ENCODE peak calls at places on chromosomes 6 and 20, in four cellular contexts. Z is HCT116, T is A549, S is SK-N-SH. N is an unnamed sample.

GRCh38 chr6:25963426-25964123 is 973 bp downstream of the TRIM38 start:
- DNase-seq in T (no peak), S (no peak), Z (no peak), N (peak; percentile 28)

GRCh38 chr6:141510803-141511202 is 621.9 kb upstream of the GJE1 start:
- DNase-seq in Z (no peak), S (no peak), T (no peak), N (no peak)

GRCh38 chr20:33914871-33915270 is 78.8 kb upstream of the RALY start:
- DNase-seq in T (peak; percentile 24), Z (peak; percentile 66), S (no peak), N (peak; percentile 92)

GRCh38 chr6:170286246-170286933 is 4.5 kb downstream of the DLL1 start:
- DNase-seq in Z (no peak), S (peak; percentile 70), T (no peak), N (no peak)

GRCh38 chr6:8219352-8219943 is 117.1 kb upstream of the EEF1E1 start:
- DNase-seq in T (peak; percentile 27), S (peak; percentile 60), Z (peak; percentile 23), N (peak; percentile 43)

GRCh38 chr6:89794324-89794723 is 25.3 kb downstream of the MDN1 start:
- DNase-seq in Z (no peak), S (no peak), T (no peak), N (no peak)

GRCh38 chr6:156757849-156758248 is 19.3 kb upstream of the ARID1B start:
- DNase-seq in T (no peak), Z (no peak), S (no peak), N (no peak)

GRCh38 chr20:38137441-38138037 is 27.5 kb downstream of the TGM2 start:
- DNase-seq in T (no peak), S (no peak), Z (no peak), N (no peak)

GRCh38 chr20:24257171-24257570 is 212.3 kb upstream of the SYNDIG1 start:
- DNase-seq in S (no peak), T (no peak), Z (no peak), N (no peak)

GRCh38 chr6:36699290-36699689 is 1.7 kb downstream of the RAB44 start:
- DNase-seq in T (no peak), Z (no peak), S (no peak), N (no peak)

GRCh38 chr6:43407296-43407695 is 20.0 kb upstream of the ABCC10 start:
- DNase-seq in S (no peak), Z (no peak), T (no peak), N (no peak)

GRCh38 chr20:36717657-36718056 is 28.2 kb downstream of the NDRG3 start:
- DNase-seq in Z (no peak), S (no peak), T (peak; percentile 21), N (peak; percentile 31)

GRCh38 chr20:47713941-47714450 is 71.3 kb downstream of the SULF2 start:
- DNase-seq in Z (no peak), S (no peak), T (no peak), N (no peak)

GRCh38 chr20:8267009-8267408 is 134.9 kb downstream of the PLCB1 start:
- DNase-seq in S (no peak), T (no peak), Z (no peak), N (no peak)

GRCh38 chr20:46683620-46683938 is 5.7 kb downstream of the TP53RK start:
- DNase-seq in S (no peak), Z (no peak), T (no peak), N (no peak)

GRCh38 chr20:478949-479429 is 16.7 kb upstream of the TBC1D20 start:
- DNase-seq in T (peak; percentile 76), S (peak; percentile 56), Z (peak; percentile 41), N (peak; percentile 80)

GRCh38 chr20:50898475-50898874 is 32.8 kb downstream of the ADNP start:
- DNase-seq in S (no peak), T (no peak), Z (no peak), N (no peak)
- H3K4me3 ChIP-seq in S (no peak overlapping the region), T (no peak overlapping the region), Z (no peak overlapping the region), N (no peak overlapping the region)

GRCh38 chr6:138410048-138410735 is 6.2 kb downstream of the HEBP2 start:
- DNase-seq in T (no peak), Z (no peak), S (no peak), N (no peak)

GRCh38 chr6:138406443-138406842 is 2.4 kb downstream of the HEBP2 start:
- DNase-seq in Z (no peak), S (no peak), T (peak; percentile 23), N (peak; percentile 36)

GRCh38 chr6:138415125-138415524 is 11.1 kb downstream of the HEBP2 start:
- DNase-seq in Z (no peak), T (no peak), S (no peak), N (no peak)

GRCh38 chr6:138416201-138416600 is 12.2 kb downstream of the HEBP2 start:
- DNase-seq in Z (no peak), S (no peak), T (no peak), N (no peak)

GRCh38 chr6:138410972-138411667 is 7.1 kb downstream of the HEBP2 start:
- DNase-seq in Z (peak; percentile 16), T (peak; percentile 20), S (no peak), N (no peak)
- H3K4me2 ChIP-seq in Z (peak overlapping the region; percentile 50), T (peak overlapping the region; percentile 43), S (peak overlapping the region; percentile 47), N (no peak overlapping the region)

DNA sequence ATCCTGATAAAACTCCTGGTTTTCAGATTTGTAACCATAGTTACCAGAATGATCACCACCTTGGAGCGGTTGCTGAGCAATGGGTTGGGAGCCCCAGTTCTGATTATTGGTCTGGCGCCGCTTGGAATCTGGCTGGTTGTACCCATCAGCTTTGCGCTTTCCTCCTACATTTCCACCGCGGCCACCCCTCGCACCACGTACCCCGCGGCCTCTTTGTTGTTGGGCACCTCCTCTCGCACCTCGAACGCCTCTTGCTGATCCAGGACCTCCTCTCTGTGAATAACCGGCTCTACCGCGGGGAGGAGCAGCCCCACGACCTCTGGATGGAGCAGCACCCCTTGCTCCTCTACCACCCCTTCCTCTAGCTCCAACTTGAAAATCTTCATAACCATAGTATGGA is 21.1 kb upstream of the SNX14 start:
- DNase-seq in Z (no peak), T (no peak), S (no peak), N (no peak)
- H3K4me3 ChIP-seq in Z (no peak overlapping the region), T (no peak overlapping the region), S (no peak overlapping the region), N (no peak overlapping the region)

GRCh38 chr6:75946146-75946831 is 126.2 kb downstream of the IMPG1 start:
- DNase-seq in Z (no peak), T (no peak), S (no peak), N (no peak)
- H3K4me2 ChIP-seq in Z (no peak overlapping the region), T (no peak overlapping the region), S (no peak overlapping the region), N (no peak overlapping the region)

GRCh38 chr6:118551063-118551672 is 3.1 kb downstream of the PLN start:
- DNase-seq in T (peak; percentile 47), Z (peak; percentile 37), S (peak; percentile 41), N (peak; percentile 51)
- H3K4me3 ChIP-seq in T (no peak overlapping the region), Z (no peak overlapping the region), S (no peak overlapping the region), N (no peak overlapping the region)

GRCh38 chr6:22153384-22154158 is 143.3 kb downstream of the PRL start:
- DNase-seq in T (no peak), S (no peak), Z (no peak), N (no peak)
- H3K4me2 ChIP-seq in T (no peak overlapping the region), S (no peak overlapping the region), Z (no peak overlapping the region), N (no peak overlapping the region)

GRCh38 chr6:147438758-147439528 is 69.5 kb upstream of the SAMD5 start:
- DNase-seq in S (no peak), T (no peak), Z (no peak), N (no peak)
- H3K4me3 ChIP-seq in S (no peak overlapping the region), T (no peak overlapping the region), Z (no peak overlapping the region), N (no peak overlapping the region)